ENCODE peak calls at places on chromosomes 7 and 10, in nine cellular contexts. V is epithelial cell of esophagus, D is endodermal cell, M is tibial artery, B is IMR-90, P is A549, H is fibroblast of lung, W is coronary artery, T is sigmoid colon. A is an unnamed sample.

GRCh38 chr10:128362514-128362913 is 236.3 kb upstream of the MKI67 start:
- DNase-seq in V (no peak), D (no peak), M (no peak), B (no peak), P (no peak), H (no peak), W (no peak), T (no peak), A (no peak)

GRCh38 chr7:5629941-5630340 is 151.5 kb downstream of the RNF216 start:
- DNase-seq in V (peak), D (peak), M (no peak), B (peak), P (no peak), H (peak), W (no peak), T (no peak), A (no peak)

GRCh38 chr7:126940723-126941307 is 311.9 kb downstream of the GRM8 start:
- DNase-seq in V (peak), D (no peak), M (no peak), B (no peak), P (no peak), H (no peak), W (no peak), T (no peak), A (no peak)

GRCh38 chr7:44348300-44348699 is 22.9 kb upstream of the CAMK2B start:
- DNase-seq in V (peak), D (peak), M (no peak), B (peak), P (peak), H (no peak), W (no peak), T (no peak), A (no peak)

GRCh38 chr10:74177140-74177677 is 26.2 kb downstream of the ADK start:
- DNase-seq in V (peak), D (peak), M (no peak), B (peak), P (no peak), H (peak), W (peak), T (no peak), A (no peak)

GRCh38 chr7:143900230-143900766 is 1.7 kb downstream of the TCAF1 start:
- DNase-seq in V (peak), D (peak), M (no peak), B (peak), P (no peak), H (peak), W (no peak), T (no peak), A (no peak)

GRCh38 chr10:61779950-61780659 is 117.4 kb downstream of the CABCOCO1 start:
- DNase-seq in V (peak), D (no peak), M (peak), B (peak), P (no peak), H (peak), W (peak), T (peak), A (no peak)

GRCh38 chr10:69866688-69867461 is 65.2 kb downstream of the COL13A1 start:
- DNase-seq in V (peak), D (peak), M (no peak), B (peak), P (no peak), H (peak), W (no peak), T (peak), A (no peak)

GRCh38 chr7:157700237-157701005 is 363.6 kb downstream of the DNAJB6 start:
- DNase-seq in V (no peak), D (peak), M (no peak), B (no peak), P (no peak), H (no peak), W (peak), T (peak), A (peak)

GRCh38 chr10:52621635-52622079 is 150.9 kb downstream of the MBL2 start:
- DNase-seq in V (no peak), D (no peak), M (no peak), B (peak), P (no peak), H (no peak), W (no peak), T (no peak), A (no peak)

GRCh38 chr10:5502903-5503835 is 3.8 kb upstream of the CALML5 start:
- DNase-seq in V (peak), D (no peak), M (no peak), B (no peak), P (no peak), H (no peak), W (no peak), T (peak), A (no peak)

GRCh38 chr7:27166475-27167169 is 1.3 kb upstream of the HOXA9 start:
- DNase-seq in V (no peak), D (peak), M (no peak), B (no peak), P (no peak), H (no peak), W (no peak), T (no peak), A (no peak)

GRCh38 chr10:65571011-65571570 is 1354.7 kb upstream of the LRRTM3 start:
- DNase-seq in V (peak), D (peak), M (no peak), B (no peak), P (peak), H (peak), W (no peak), T (no peak), A (no peak)

GRCh38 chr7:3267928-3268690 is 32.9 kb upstream of the SDK1 start:
- DNase-seq in V (peak), D (no peak), M (no peak), B (peak), P (peak), H (peak), W (no peak), T (no peak), A (no peak)

GRCh38 chr7:136919820-136920219 is 51.4 kb downstream of the CHRM2 start:
- DNase-seq in V (no peak), D (no peak), M (no peak), B (peak), P (no peak), H (no peak), W (no peak), T (no peak), A (no peak)

GRCh38 chr10:63115732-63116383 is 17.3 kb upstream of the NRBF2 start:
- DNase-seq in V (peak), D (no peak), M (peak), B (peak), P (no peak), H (peak), W (peak), T (peak), A (no peak)

GRCh38 chr7:90597527-90597871 is 1.4 kb downstream of the CDK14 start:
- DNase-seq in V (no peak), D (no peak), M (no peak), B (no peak), P (no peak), H (peak), W (no peak), T (no peak), A (no peak)

GRCh38 chr10:132407243-132407746 is 10.3 kb downstream of the PWWP2B start:
- DNase-seq in V (no peak), D (no peak), M (no peak), B (no peak), P (no peak), H (no peak), W (no peak), T (no peak), A (no peak)

GRCh38 chr10:7491949-7492659 is 81.3 kb upstream of the SFMBT2 start:
- DNase-seq in V (no peak), D (no peak), M (no peak), B (no peak), P (no peak), H (no peak), W (no peak), T (no peak), A (no peak)

GRCh38 chr7:142714375-142714774 is 34.9 kb upstream of the PRSS1 start:
- DNase-seq in V (no peak), D (no peak), M (no peak), B (no peak), P (no peak), H (no peak), W (no peak), T (no peak), A (no peak)

GRCh38 chr10:101244321-101245050 is 15.2 kb upstream of the LBX1 start:
- DNase-seq in V (peak), D (no peak), M (no peak), B (peak), P (peak), H (peak), W (no peak), T (no peak), A (no peak)

GRCh38 chr7:147509052-147509480 is 1081.5 kb upstream of the C7orf33 start:
- DNase-seq in V (no peak), D (no peak), M (no peak), B (peak), P (no peak), H (peak), W (no peak), T (no peak), A (no peak)

GRCh38 chr10:129820451-129820850 is 143.6 kb downstream of the EBF3 start:
- DNase-seq in V (no peak), D (no peak), M (no peak), B (no peak), P (no peak), H (no peak), W (no peak), T (no peak), A (no peak)

GRCh38 chr7:16235152-16235526 is 186.2 kb downstream of the CRPPA start:
- DNase-seq in V (no peak), D (no peak), M (no peak), B (no peak), P (no peak), H (no peak), W (no peak), T (no peak), A (no peak)

GRCh38 chr7:43735802-43736603 is 6.7 kb upstream of the COA1 start:
- DNase-seq in V (peak), D (no peak), M (no peak), B (peak), P (no peak), H (peak), W (no peak), T (no peak), A (no peak)

GRCh38 chr10:116707981-116708380 is 34.4 kb downstream of the HSPA12A start:
- DNase-seq in V (no peak), D (peak), M (peak), B (no peak), P (no peak), H (peak), W (no peak), T (no peak), A (no peak)

DNA sequence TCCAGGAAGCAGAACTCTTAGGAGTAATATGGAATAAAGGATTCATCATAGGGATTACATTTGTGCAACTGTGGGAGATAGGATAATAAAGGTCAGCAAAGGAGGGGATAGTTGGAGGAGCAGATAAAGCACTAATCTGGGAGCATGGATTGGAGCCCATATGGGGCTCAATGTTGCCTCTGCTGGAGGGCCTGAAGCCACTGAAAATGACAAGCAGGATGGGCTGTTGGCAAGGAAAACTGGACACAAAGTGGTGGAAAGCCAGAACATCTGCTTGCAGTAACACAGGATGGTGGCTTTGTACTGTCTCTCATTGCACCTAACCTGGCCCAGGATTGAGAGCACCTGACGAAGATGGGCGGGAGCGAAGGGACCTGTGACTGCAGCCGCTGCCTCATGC is 15.0 kb upstream of the COMMD3 start:
- DNase-seq in V (no peak), D (peak), M (no peak), B (no peak), P (no peak), H (no peak), W (no peak), T (no peak), A (no peak)
- TF ChIP-seq CTCF in V (no peak), D (peak), M (no peak), B (no peak), P (no peak), H (no peak), W (no peak), T (no peak), A (no peak)

GRCh38 chr10:58590152-58590551 is 77.5 kb downstream of the BICC1 start:
- DNase-seq in V (peak), D (no peak), M (peak), B (peak), P (peak), H (peak), W (no peak), T (peak), A (no peak)
- TF ChIP-seq CTCF in V (no peak), D (no peak), M (no peak), B (no peak), P (no peak), H (no peak), W (no peak), T (no peak), A (no peak)

DNA sequence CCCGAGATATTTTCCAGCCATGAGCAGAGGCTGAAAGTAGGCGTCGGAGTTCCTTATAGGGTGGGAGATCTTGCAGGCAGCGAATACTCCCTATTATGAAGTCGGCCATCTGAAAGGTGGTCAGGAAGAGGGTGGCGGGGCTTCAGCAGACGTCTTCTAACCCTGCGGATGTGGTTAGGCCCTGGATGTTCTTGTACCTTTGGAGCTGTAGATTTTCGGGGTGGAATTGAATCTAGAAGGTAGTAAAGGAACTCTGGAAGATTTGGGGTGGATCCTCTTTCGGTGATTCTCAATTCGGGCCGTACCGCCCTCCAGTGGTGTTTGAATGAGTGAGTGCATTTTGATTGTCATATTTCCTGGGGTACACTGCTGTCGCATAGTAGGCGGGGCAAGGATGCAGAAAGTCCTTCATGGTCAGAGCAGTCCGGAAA is 635 bp downstream of the NUP205 start:
- DNase-seq in V (peak), D (peak), M (peak), B (peak), P (peak), H (peak), W (peak), T (no peak), A (no peak)
- TF ChIP-seq CTCF in V (peak), D (peak), M (peak), B (peak), P (peak), H (peak), W (no peak), T (peak), A (peak)

GRCh38 chr10:104123397-104123796 is 1.4 kb downstream of the SFR1 start:
- DNase-seq in V (peak), D (no peak), M (no peak), B (peak), P (peak), H (no peak), W (no peak), T (no peak), A (no peak)
- TF ChIP-seq CTCF in V (peak), D (peak), M (peak), B (peak), P (peak), H (peak), W (no peak), T (no peak), A (peak)

DNA sequence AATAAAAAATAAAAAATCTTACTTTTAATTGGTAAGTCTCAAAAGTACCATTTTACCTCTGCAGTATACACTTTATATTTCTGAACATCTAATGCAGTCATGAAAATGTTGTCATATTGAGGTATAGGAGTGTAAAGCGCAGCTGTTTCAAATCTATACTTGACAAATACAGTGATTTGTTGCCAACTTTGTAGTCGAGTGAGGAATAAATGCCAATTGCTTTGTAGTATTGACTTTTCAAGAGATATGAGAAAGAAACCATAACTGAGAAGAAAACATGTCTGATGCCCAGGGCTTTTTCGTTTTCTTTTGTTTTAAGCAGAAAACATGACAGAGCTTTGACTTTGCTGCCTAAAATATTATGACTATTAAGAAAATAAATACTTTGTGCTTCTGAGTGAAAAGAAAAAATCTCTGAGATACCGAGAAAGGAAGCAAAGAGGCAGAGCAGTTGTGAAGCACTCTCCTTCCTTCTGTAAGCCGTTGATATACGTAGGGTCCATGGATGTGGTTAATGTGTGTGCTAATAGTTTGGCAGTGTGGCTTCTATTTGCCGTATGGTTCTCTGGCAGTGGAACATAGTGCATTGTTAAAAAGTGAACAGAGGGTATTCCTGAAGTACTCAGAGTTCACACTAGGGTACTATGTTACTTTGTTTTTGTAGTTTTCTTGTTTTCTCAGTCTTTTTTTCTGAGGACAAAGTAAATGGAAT is 38.2 kb downstream of the AVL9 start:
- DNase-seq in V (no peak), D (no peak), M (no peak), B (peak), P (no peak), H (peak), W (no peak), T (no peak), A (no peak)
- TF ChIP-seq CTCF in V (no peak), D (no peak), M (no peak), B (no peak), P (no peak), H (no peak), W (no peak), T (no peak), A (no peak)

A was measured in osteocyte.